ENCODE peak calls at places on chromosomes 4 and X, in four cellular contexts. K is ureter, E is MV-4-11, N is activated T-cell treated with anti-CD3 and anti-CD28 coated beads for 24 hours. S is an unnamed sample.

GRCh38 chr4:19623866-19624265 is 627.8 kb upstream of the SLIT2 start:
- DNase-seq in K (no peak), E (no peak), N (no peak), S (no peak)

GRCh38 chr4:120228086-120228485 is 161.4 kb upstream of the MAD2L1 start:
- DNase-seq in N (no peak), K (no peak), E (peak), S (no peak)

GRCh38 chrX:72105436-72105835 is 26.3 kb downstream of the RTL5 start:
- DNase-seq in K (no peak), N (no peak), E (peak), S (no peak)

GRCh38 chr4:148557793-148558192 is 115.6 kb upstream of the NR3C2 start:
- DNase-seq in N (no peak), E (no peak), K (no peak), S (no peak)

GRCh38 chr4:17726911-17727310 is 54.5 kb downstream of the FAM184B start:
- DNase-seq in K (no peak), E (no peak), N (no peak), S (no peak)

GRCh38 chrX:3788494-3789233 is 75.2 kb upstream of the PRKX start:
- DNase-seq in K (no peak), N (no peak), E (no peak), S (no peak)

GRCh38 chr4:99624141-99624719 is 33.4 kb downstream of the C4orf54 start:
- DNase-seq in K (no peak), N (no peak), E (no peak), S (no peak)

GRCh38 chrX:47746446-47746845 is 87.5 kb upstream of the UXT start:
- DNase-seq in N (no peak), K (no peak), E (no peak), S (no peak)

GRCh38 chr4:153393397-153393796 is 48.9 kb downstream of the MND1 start:
- DNase-seq in K (no peak), N (no peak), E (no peak), S (no peak)

GRCh38 chr4:136900706-136901105 is 631.6 kb downstream of the PCDH18 start:
- DNase-seq in K (no peak), E (peak), N (no peak), S (no peak)

GRCh38 chr4:139672215-139672614 is 6.6 kb downstream of the MGST2 start:
- DNase-seq in E (no peak), N (no peak), K (no peak), S (no peak)

GRCh38 chr4:164997324-164997723 is 19.9 kb upstream of the TRIM61 start:
- DNase-seq in E (peak), K (no peak), N (no peak), S (no peak)

GRCh38 chrX:72358313-72358712 is 52.6 kb upstream of the CITED1 start:
- DNase-seq in E (no peak), K (no peak), N (no peak), S (no peak)

GRCh38 chr4:128686032-128686465 is 123.5 kb upstream of the JADE1 start:
- DNase-seq in E (peak), N (no peak), K (no peak), S (no peak)

GRCh38 chrX:130295519-130296314 is 27.0 kb upstream of the ZNF280C start:
- DNase-seq in E (no peak), K (no peak), N (no peak), S (no peak)

GRCh38 chr4:601612-602558 is 23.5 kb upstream of the PDE6B start:
- DNase-seq in K (no peak), N (no peak), E (peak), S (no peak)

GRCh38 chrX:48468247-48468671 is 1.8 kb downstream of the SLC38A5 start:
- DNase-seq in K (no peak), N (peak), E (peak), S (no peak)

GRCh38 chrX:74325130-74326059 is 21.4 kb downstream of the ZCCHC13 start:
- DNase-seq in K (no peak), E (no peak), N (no peak), S (no peak)

GRCh38 chr4:7365472-7366179 is 69.1 kb downstream of the PSAPL1 start:
- DNase-seq in E (no peak), K (no peak), N (no peak), S (no peak)

GRCh38 chr4:58935336-58935735 is 1825.2 kb upstream of the IGFBP7 start:
- DNase-seq in E (no peak), N (no peak), K (no peak), S (no peak)

GRCh38 chr4:1241466-1241935 is 7.4 kb downstream of the CTBP1 start:
- DNase-seq in N (no peak), E (no peak), K (no peak), S (no peak)

GRCh38 chrX:70970482-70970999 is 39.6 kb upstream of the SLC7A3 start:
- DNase-seq in E (peak), N (no peak), K (no peak), S (no peak)

S was measured in mesothelial cell of epicardium.